ENCODE peak calls at places on chromosomes 1 and 21, in ten cellular contexts. V, O, X, U, P, R, H, B, C and L are unnamed samples.

GRCh38 chr1:87642581-87643129 is 314.0 kb downstream of the LMO4 start:
- DNase-seq in V (no peak), U (no peak), R (peak), O (no peak), X (no peak), C (peak), B (peak), H (no peak), P (no peak), L (no peak)

GRCh38 chr1:49048188-49048587 is 271.5 kb upstream of the BEND5 start:
- DNase-seq in R (no peak), B (no peak), V (no peak), U (no peak), H (peak), O (no peak), C (no peak), P (no peak), X (no peak), L (no peak)

GRCh38 chr1:109225248-109226077 is 11.7 kb downstream of the SARS1 start:
- DNase-seq in C (no peak), P (no peak), V (no peak), O (no peak), R (no peak), B (no peak), U (no peak), X (no peak), H (no peak), L (no peak)

GRCh38 chr21:16169102-16169511 is 439.3 kb downstream of the USP25 start:
- DNase-seq in H (no peak), X (no peak), B (peak), U (no peak), R (no peak), P (peak), C (peak), V (no peak), O (no peak), L (no peak)

GRCh38 chr21:33308586-33309490 is 15.9 kb upstream of the IFNAR1 start:
- DNase-seq in P (no peak), X (peak), C (peak), B (peak), U (peak), R (peak), O (no peak), V (no peak), H (peak), L (no peak)

GRCh38 chr1:197145451-197146029 is 929 bp downstream of the ASPM start:
- DNase-seq in P (no peak), X (peak), H (no peak), O (no peak), C (no peak), V (no peak), R (peak), B (no peak), U (no peak), L (no peak)

GRCh38 chr1:244695937-244696336 is 43.0 kb downstream of the DESI2 start:
- DNase-seq in C (no peak), R (no peak), O (no peak), H (no peak), X (no peak), P (no peak), B (no peak), V (no peak), U (no peak), L (no peak)

GRCh38 chr1:120179420-120180348 is 3.4 kb upstream of the SEC22B start:
- DNase-seq in P (no peak), V (no peak), X (peak), B (peak), C (peak), O (peak), H (peak), U (no peak), R (no peak), L (no peak)

GRCh38 chr1:67883069-67883468 is 49.8 kb upstream of the GNG12 start:
- DNase-seq in U (no peak), P (peak), X (peak), B (peak), H (no peak), C (peak), R (no peak), V (no peak), O (no peak), L (no peak)

GRCh38 chr1:233294991-233295774 is at the start of gene PCNX2:
- DNase-seq in C (peak), X (peak), V (peak), B (peak), U (peak), O (no peak), P (no peak), H (peak), R (peak), L (peak)

GRCh38 chr1:101257500-101258325 is 20.9 kb downstream of the S1PR1 start:
- DNase-seq in H (no peak), P (no peak), R (peak), U (peak), V (no peak), B (no peak), C (no peak), O (no peak), X (peak), L (no peak)

GRCh38 chr1:6386371-6386949 is 7.1 kb downstream of the ACOT7 start:
- DNase-seq in C (peak), P (no peak), U (no peak), B (peak), X (peak), R (no peak), O (no peak), V (peak), H (no peak), L (no peak)

GRCh38 chr1:199742547-199742946 is 285.0 kb upstream of the NR5A2 start:
- DNase-seq in C (peak), X (peak), V (no peak), R (peak), P (peak), O (peak), H (no peak), B (peak), U (no peak), L (no peak)

GRCh38 chr1:21541835-21542234 is 32.6 kb downstream of the ALPL start:
- DNase-seq in R (no peak), P (peak), U (no peak), H (no peak), X (no peak), C (peak), B (peak), O (peak), V (no peak), L (no peak)

GRCh38 chr1:36731226-36732037 is 248.7 kb upstream of the CSF3R start:
- DNase-seq in R (peak), H (no peak), X (no peak), U (no peak), P (no peak), O (no peak), C (no peak), V (no peak), B (no peak), L (no peak)

GRCh38 chr21:32131960-32132359 is 146.9 kb downstream of the MIS18A start:
- DNase-seq in H (no peak), X (peak), V (no peak), O (no peak), U (no peak), B (peak), P (peak), C (peak), R (peak), L (no peak)

GRCh38 chr21:34592573-34592972 is 22.3 kb downstream of the RCAN1 start:
- DNase-seq in U (no peak), C (no peak), B (no peak), X (no peak), R (no peak), P (no peak), V (no peak), O (no peak), H (no peak), L (no peak)

GRCh38 chr1:32749726-32750224 is 47.2 kb upstream of the SYNC start:
- DNase-seq in C (no peak), X (no peak), R (no peak), V (no peak), H (no peak), B (no peak), U (no peak), O (no peak), P (no peak), L (no peak)
- TF ChIP-seq CTCF in C (no peak), X (no peak), R (no peak), V (no peak), H (no peak), B (no peak), U (no peak), O (no peak), P (peak), L (no peak)

GRCh38 chr1:32892368-32893197 is 6.3 kb downstream of the HPCA start:
- DNase-seq in X (peak), C (peak), H (peak), B (peak), U (no peak), V (no peak), O (no peak), R (no peak), P (no peak), L (peak)
- TF ChIP-seq CTCF in X (no peak), C (no peak), H (peak), B (peak), U (peak), V (peak), O (peak), R (no peak), P (peak), L (peak)

GRCh38 chr1:211684791-211685190 is 9.4 kb upstream of the NEK2 start:
- DNase-seq in U (no peak), H (no peak), R (no peak), C (no peak), P (peak), V (no peak), B (peak), X (peak), O (peak), L (no peak)

GRCh38 chr1:211685823-211686222 is 10.4 kb upstream of the NEK2 start:
- DNase-seq in X (no peak), R (no peak), C (no peak), U (no peak), V (no peak), O (no peak), B (no peak), H (no peak), P (no peak), L (no peak)

GRCh38 chr1:211680752-211681327 is 5.4 kb upstream of the NEK2 start:
- DNase-seq in C (peak), X (peak), R (peak), V (peak), P (peak), O (peak), U (no peak), B (peak), H (peak), L (peak)

GRCh38 chr1:211684331-211684730 is 8.9 kb upstream of the NEK2 start:
- DNase-seq in V (no peak), R (no peak), X (no peak), U (no peak), H (no peak), B (no peak), C (no peak), P (no peak), O (no peak), L (no peak)

DNA sequence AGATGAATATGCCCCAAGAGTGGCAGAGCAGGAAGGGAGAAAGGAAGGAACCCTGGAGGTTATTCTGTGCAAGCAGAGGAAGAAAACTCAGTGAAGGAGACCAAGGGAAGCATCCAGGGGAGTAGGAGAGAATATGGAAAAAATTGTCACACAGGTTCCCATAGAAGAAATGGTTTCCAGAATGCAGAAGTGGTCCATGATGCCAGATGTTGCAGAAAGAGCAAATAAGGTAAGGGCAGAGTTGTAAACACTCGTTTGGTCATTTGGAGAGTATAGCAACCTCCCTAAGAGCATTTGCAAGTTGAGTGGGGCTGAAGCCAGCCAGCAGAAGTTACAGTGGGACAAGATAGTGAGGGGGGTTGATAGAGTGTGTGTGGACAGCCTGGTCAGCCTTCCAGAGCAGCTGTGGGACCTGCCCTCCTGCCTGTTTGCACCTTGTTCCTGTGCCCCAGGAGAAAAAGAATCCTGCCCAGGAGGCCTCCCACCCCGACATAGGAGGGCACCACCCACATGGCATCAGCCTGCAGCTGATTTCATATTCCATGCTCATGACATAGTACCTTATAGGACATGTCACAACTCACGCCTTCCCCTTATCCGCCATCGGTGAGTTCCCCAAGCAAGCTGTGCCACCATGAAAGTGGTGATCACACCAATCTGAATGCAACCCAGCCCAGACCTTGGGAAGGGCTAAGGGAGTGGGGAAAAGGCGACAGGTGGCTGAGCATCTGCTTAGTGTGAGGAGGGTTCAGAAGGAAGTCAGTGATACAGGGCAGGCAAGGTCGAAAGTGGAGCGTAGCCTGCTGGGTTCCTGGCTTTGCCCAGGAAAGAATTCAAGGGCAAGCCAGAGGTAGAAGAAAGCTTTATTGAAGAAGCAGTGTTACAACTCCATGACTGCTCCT is 8.2 kb upstream of the NEK2 start:
- DNase-seq in O (no peak), R (no peak), U (no peak), P (no peak), B (no peak), C (no peak), H (no peak), V (no peak), X (no peak), L (no peak)
- TF ChIP-seq CTCF in O (no peak), R (no peak), U (no peak), P (no peak), B (no peak), C (no peak), H (no peak), V (no peak), X (no peak), L (no peak)

GRCh38 chr1:114108741-114109255 is 44.9 kb downstream of the SYT6 start:
- DNase-seq in P (no peak), U (no peak), B (peak), R (peak), H (peak), V (no peak), X (no peak), O (no peak), C (peak), L (no peak)

GRCh38 chr1:114110011-114110410 is 43.7 kb downstream of the SYT6 start:
- DNase-seq in X (no peak), V (no peak), B (no peak), C (no peak), H (no peak), U (no peak), P (no peak), O (no peak), R (no peak), L (no peak)

GRCh38 chr1:114103992-114104391 is 49.7 kb downstream of the SYT6 start:
- DNase-seq in X (no peak), V (no peak), R (peak), C (no peak), U (no peak), H (no peak), B (no peak), P (no peak), O (no peak), L (no peak)

GRCh38 chr1:114105401-114105979 is 48.2 kb downstream of the SYT6 start:
- DNase-seq in H (no peak), P (no peak), B (no peak), U (no peak), R (no peak), C (no peak), X (no peak), V (no peak), O (no peak), L (no peak)

GRCh38 chr1:114107474-114108175 is 46.0 kb downstream of the SYT6 start:
- DNase-seq in O (no peak), B (no peak), X (no peak), U (no peak), C (no peak), R (no peak), P (no peak), H (no peak), V (no peak), L (no peak)
- TF ChIP-seq CTCF in O (no peak), B (no peak), X (no peak), U (no peak), C (no peak), R (no peak), P (no peak), H (no peak), V (no peak), L (no peak)

DNA sequence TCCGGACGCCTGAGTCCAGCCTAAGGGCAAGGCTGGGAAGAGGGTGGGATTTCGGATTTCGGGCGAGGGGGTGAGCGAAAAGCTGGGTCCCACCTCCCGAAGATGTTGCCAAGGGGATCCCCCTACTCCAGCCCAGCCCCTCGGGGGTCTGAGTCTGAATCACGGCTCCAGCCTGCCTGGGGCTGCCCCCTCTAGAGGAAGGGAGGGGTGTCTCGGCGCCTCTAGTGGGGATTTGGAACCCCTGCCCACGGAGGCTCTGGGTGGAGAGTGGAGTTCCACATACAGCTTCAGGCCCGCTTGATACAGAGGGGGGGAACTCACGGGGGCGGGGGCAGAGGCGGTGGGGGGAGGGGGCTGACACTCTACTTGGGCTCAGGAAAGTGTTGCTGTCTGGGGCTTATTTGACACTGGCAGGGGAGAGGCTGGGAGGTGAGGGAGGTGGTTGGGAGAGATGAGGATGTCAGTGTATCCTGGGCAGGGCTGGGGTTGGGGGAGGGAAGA is 686 bp downstream of the KIRREL1 start:
- DNase-seq in H (peak), U (no peak), P (no peak), V (no peak), O (no peak), B (no peak), X (no peak), R (no peak), C (no peak), L (no peak)
- TF ChIP-seq CTCF in H (peak), U (no peak), P (peak), V (no peak), O (peak), B (no peak), X (peak), R (no peak), C (peak), L (peak)

DNA sequence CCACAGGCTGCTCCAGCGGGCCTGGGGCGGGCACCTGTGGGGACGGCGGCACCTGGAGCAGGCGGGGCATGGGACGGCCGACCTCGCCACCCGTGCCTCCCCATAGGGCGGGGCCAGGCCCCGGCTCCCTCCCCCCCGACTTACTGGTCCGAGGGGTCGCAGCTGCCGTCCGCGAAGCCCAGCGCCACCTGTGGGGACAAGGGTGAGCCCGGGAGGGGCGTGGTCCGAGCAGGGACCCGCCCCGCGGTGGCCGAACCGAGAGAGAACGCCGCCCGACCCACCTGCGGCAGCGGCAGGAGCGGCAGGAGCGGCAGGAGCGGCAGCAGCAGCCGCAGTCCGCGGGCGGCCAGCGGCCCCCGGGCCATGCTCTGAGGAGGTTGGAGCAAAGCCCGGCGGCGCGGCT is at the start of gene TMEM52:
- DNase-seq in U (no peak), C (no peak), B (no peak), P (no peak), R (no peak), H (peak), V (peak), O (no peak), X (no peak), L (no peak)
- TF ChIP-seq CTCF in U (no peak), C (no peak), B (no peak), P (no peak), R (no peak), H (no peak), V (no peak), O (no peak), X (no peak), L (no peak)

GRCh38 chr1:156388814-156389137 is 19.8 kb downstream of the RHBG start:
- DNase-seq in P (no peak), C (no peak), H (no peak), U (no peak), R (no peak), V (no peak), B (no peak), X (no peak), O (no peak), L (no peak)

GRCh38 chr1:156389311-156389710 is 20.3 kb downstream of the RHBG start:
- DNase-seq in U (no peak), R (no peak), O (no peak), P (no peak), C (no peak), V (no peak), X (no peak), H (no peak), B (no peak), L (no peak)

GRCh38 chr1:156386134-156386901 is 17.3 kb downstream of the RHBG start:
- DNase-seq in U (no peak), H (no peak), X (no peak), O (no peak), P (no peak), C (no peak), B (no peak), R (no peak), V (no peak), L (no peak)

GRCh38 chr1:156386949-156387898 is 18.2 kb downstream of the RHBG start:
- DNase-seq in H (no peak), X (no peak), B (no peak), U (no peak), P (no peak), R (no peak), C (no peak), V (no peak), O (no peak), L (no peak)

DNA sequence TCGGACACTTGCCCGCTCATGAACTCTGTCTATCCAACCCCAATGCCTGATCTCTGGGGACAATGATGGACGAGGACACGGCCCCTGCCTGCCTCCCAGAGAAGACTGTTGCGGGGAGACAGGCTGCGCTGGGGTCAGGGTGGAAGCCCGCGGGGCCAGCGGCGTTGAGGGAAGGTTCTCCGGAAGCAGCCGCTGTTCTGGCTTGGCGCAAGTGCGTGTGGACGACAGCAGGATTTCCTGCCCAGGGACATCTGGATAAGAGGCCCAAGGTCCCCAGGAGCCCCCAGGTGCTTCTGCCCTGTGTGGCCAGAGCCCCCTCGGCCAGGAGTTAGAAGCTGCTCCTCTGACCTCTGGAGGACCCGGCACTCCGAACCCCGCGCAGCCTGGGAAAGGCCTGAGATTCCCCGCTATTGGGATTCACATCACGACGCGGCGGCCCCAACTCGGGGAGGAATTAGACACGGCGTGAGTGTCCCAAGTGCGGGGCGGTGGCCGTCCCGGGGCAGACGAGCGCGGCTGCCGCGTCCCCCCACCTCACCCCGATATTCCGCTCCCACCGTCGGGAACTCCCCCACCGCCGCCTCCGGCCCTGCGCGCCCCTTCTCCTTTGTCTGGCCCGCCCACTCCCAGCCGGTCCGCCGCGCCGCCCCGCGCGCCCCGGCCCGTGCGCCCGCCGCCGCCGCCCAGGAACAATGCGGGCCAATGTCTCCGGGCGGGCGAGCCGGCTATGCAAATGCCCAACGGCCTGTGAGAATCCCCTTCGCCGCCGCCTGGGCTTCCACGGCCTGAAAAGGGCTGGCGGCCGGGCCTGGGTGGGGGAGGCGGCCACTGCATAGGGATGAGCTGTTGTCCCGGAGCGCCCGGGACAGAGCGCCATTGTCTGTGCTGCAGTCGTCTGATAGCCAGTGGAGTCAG is 19.1 kb downstream of the RHBG start:
- DNase-seq in B (no peak), C (no peak), O (no peak), V (no peak), X (no peak), U (no peak), H (no peak), R (no peak), P (no peak), L (peak)
- TF ChIP-seq CTCF in B (no peak), C (no peak), O (no peak), V (no peak), X (no peak), U (no peak), H (no peak), R (no peak), P (no peak), L (no peak)